ENCODE peak calls at places on chromosomes 7 and 10, in four cellular contexts. One of them, this sample, is unnamed. For H3K4me1, the result is how much of the 10 kb centered on the place peaks cover.

GRCh38 chr10:97919012-97919411 is 69.4 kb downstream of the GOLGA7B start:
- DNase-seq in H9: no peak
- DNase-seq in IMR-90: no peak
- DNase-seq in H1: no peak
- DNase-seq in this sample: no peak

GRCh38 chr10:79320785-79321493 is 26.3 kb upstream of the PPIF start:
- DNase-seq in H9: no peak
- DNase-seq in IMR-90: peak
- DNase-seq in H1: no peak
- DNase-seq in this sample: no peak

GRCh38 chr10:123301077-123301875 is 147.1 kb downstream of the BUB3 start:
- DNase-seq in H9: no peak
- DNase-seq in IMR-90: no peak
- DNase-seq in H1: no peak
- DNase-seq in this sample: peak

GRCh38 chr7:12683678-12684077 is 3.8 kb upstream of the ARL4A start:
- DNase-seq in H9: no peak
- DNase-seq in IMR-90: peak
- DNase-seq in H1: no peak
- DNase-seq in this sample: no peak

GRCh38 chr10:6254200-6254599 is 51.5 kb downstream of the PFKFB3 start:
- DNase-seq in H9: no peak
- DNase-seq in IMR-90: no peak
- DNase-seq in H1: no peak
- DNase-seq in this sample: no peak

GRCh38 chr10:67784584-67784983 is 53.4 kb downstream of the DNAJC12 start:
- DNase-seq in H9: no peak
- DNase-seq in IMR-90: peak
- DNase-seq in H1: no peak
- DNase-seq in this sample: no peak

GRCh38 chr10:128894641-128895040 is 572.4 kb upstream of the MGMT start:
- DNase-seq in H9: no peak
- DNase-seq in IMR-90: no peak
- DNase-seq in H1: peak
- DNase-seq in this sample: no peak

GRCh38 chr7:122412441-122412840 is 107.9 kb upstream of the FEZF1 start:
- DNase-seq in H9: no peak
- DNase-seq in IMR-90: no peak
- DNase-seq in H1: no peak
- DNase-seq in this sample: peak

GRCh38 chr10:71255817-71256660 is 43.7 kb downstream of the UNC5B start:
- DNase-seq in H9: no peak
- DNase-seq in IMR-90: peak
- DNase-seq in H1: no peak
- DNase-seq in this sample: no peak

GRCh38 chr7:104179178-104179577 is 28.6 kb downstream of the ORC5 start:
- DNase-seq in H9: no peak
- DNase-seq in IMR-90: peak
- DNase-seq in H1: no peak
- DNase-seq in this sample: peak

GRCh38 chr10:79336276-79336675 is 11.0 kb upstream of the PPIF start:
- DNase-seq in H9: no peak
- DNase-seq in IMR-90: no peak
- DNase-seq in H1: no peak
- DNase-seq in this sample: no peak

GRCh38 chr7:88224596-88225275 is 4.9 kb upstream of the SRI start:
- DNase-seq in H9: no peak
- DNase-seq in IMR-90: peak
- DNase-seq in H1: no peak
- DNase-seq in this sample: no peak

DNA sequence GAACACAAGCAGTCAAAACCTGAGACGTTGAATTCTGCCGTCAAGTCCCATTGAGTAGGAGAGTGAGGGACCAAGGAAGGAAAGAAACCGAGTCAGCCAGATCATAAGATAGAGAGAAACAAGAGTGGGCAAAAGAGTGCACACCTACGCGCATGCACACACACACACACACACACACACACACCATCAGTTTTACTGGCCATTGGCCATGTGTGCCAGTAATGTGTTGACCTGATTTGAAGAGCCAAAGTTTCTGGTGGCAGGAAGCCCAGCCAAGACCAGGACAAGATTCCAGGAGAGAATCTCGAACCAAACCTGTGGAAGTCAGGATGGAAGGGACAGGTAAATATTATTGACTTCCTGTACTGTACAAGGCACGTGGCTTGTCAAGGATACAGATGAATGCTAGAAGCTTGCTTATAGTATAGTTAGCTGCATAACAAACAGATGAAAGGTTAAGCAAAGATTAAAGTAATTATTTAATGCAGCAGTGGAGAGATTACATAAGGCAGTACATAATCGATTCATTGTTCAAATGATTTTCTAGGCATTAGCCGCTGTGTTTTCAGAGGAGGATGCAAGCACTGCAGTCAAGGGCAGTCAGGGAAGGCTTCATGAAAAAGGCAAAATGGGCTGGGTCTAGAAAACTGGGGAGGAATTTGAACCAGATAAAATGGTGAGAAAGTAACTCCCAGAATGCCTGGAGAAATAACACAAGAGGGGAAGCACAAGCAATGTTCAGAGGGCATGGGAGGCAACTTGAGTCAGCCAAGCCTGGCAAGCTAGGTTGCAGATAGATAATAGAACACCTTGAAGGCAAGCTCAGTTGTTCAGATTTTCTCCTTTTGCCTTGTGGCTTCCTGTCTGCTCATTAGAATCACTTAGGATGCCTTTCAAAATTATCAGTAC is 2.7 kb upstream of the HYCC1 start:
- DNase-seq in H9: no peak
- DNase-seq in IMR-90: no peak
- DNase-seq in H1: no peak
- DNase-seq in this sample: no peak
- H3K4me1 ChIP-seq in H9: under half
- H3K4me1 ChIP-seq in IMR-90: under half
- H3K4me1 ChIP-seq in H1: under half
- H3K4me1 ChIP-seq in this sample: under half

GRCh38 chr10:50432610-50433009 is 181.3 kb upstream of the ASAH2 start:
- DNase-seq in H9: no peak
- DNase-seq in IMR-90: no peak
- DNase-seq in H1: no peak
- DNase-seq in this sample: no peak
- H3K56ac ChIP-seq in H9: no peak
- H3K56ac ChIP-seq in IMR-90: no peak
- H3K56ac ChIP-seq in H1: no peak
- H3K56ac ChIP-seq in this sample: no peak

DNA sequence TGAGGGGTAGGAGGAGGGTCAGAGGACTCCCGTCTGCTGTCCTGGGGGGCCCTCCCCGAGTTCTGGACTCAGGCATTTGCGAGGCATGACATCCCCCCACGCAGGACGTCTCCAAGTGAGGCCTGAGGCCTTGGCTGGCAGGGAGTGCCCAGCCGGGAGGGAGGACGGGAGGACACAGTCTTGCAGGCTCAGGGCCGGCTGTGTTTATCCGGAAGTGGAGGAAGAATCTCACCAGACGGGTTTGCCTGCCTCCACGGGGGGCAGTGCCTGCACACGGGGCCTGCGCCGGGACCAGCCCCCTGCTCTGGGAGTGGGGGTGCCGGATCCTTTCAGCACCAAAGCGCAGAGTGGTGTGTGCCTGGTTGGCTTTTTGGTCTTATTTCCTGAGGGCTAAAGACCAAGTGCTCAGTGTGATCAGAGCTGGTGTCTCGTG is 10.9 kb downstream of the PWWP2B start:
- DNase-seq in H9: peak
- DNase-seq in IMR-90: peak
- DNase-seq in H1: peak
- DNase-seq in this sample: peak
- H2BK120ac ChIP-seq in H9: no peak
- H2BK120ac ChIP-seq in IMR-90: peak
- H2BK120ac ChIP-seq in H1: peak
- H2BK120ac ChIP-seq in this sample: peak

DNA sequence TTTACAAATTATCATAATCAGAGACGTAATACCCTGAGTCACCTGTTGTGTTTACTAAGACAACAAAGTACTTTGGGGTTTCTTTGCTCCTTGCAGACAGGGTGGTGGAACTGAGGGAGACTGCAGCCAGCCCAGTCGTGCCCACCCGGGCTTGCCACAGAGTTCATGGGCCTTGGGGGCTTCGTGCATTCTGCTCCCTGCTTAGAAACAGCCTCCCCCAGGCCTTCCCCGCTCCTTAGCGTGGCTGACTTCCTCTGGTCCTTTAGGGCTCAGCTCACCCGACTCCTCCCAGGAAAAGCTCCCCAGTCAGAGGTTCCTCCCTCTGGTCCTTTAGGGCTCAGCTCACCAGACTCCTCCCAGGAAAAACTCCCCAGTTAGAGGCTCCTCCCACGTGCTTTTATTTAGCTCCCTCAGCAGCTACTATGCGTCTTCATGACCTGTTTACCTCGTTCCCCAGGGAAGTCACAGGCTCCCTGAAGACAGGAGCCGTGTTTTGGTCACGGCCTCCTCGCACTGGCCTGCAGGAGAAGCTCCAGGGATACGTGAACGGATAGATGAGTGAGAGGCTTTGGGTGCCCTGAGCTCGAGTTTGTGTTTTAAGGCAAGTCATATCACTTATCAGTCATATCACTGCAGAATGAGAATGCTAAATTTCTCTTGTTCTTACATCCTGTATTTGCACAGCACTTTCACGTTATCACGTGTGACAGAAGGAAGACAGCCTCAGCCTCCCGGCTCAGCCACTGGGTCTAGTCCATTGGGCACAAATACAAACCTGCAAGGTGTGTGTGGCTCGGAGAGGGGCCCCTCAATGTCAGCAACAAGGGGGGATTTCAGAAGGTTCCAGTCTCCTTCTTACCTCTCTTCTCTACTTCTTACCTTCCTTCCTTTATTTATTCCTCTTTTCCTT is 52.7 kb upstream of the VIPR2 start:
- DNase-seq in H9: peak
- DNase-seq in IMR-90: no peak
- DNase-seq in H1: no peak
- DNase-seq in this sample: peak
- H3K4me1 ChIP-seq in H9: under half
- H3K4me1 ChIP-seq in IMR-90: under half
- H3K4me1 ChIP-seq in H1: under half
- H3K4me1 ChIP-seq in this sample: under half

GRCh38 chr7:28447071-28447470 is 34.8 kb downstream of the CREB5 start:
- DNase-seq in H9: no peak
- DNase-seq in IMR-90: peak
- DNase-seq in H1: no peak
- DNase-seq in this sample: no peak
- H3K56ac ChIP-seq in H9: no peak
- H3K56ac ChIP-seq in IMR-90: no peak
- H3K56ac ChIP-seq in H1: no peak
- H3K56ac ChIP-seq in this sample: no peak

DNA sequence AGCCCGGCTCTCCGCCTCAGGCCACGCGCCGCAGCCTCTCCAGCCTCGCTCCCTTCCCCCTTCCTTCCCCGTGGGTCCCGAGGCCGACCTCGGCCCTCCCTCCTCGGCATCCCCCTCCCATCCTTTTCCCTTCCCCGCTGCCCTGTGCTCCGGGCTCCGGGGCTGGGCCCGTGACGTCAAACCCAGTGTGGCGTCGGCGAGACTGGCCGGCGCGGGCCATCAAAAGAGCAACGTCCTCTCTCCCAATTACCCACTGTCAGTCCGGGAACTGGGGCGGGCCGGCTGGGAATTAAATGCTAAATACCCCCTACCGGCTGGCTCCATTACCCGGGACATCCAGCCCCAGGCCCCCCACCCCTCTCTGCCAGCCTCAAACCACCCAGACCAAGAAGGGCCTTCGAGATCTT is 2.6 kb upstream of the GATA3 start:
- DNase-seq in H9: peak
- DNase-seq in IMR-90: no peak
- DNase-seq in H1: no peak
- DNase-seq in this sample: peak
- H2BK120ac ChIP-seq in H9: no peak
- H2BK120ac ChIP-seq in IMR-90: no peak
- H2BK120ac ChIP-seq in H1: no peak
- H2BK120ac ChIP-seq in this sample: peak

GRCh38 chr10:633279-634245 is 55.9 kb downstream of the DIP2C start:
- DNase-seq in H9: no peak
- DNase-seq in IMR-90: no peak
- DNase-seq in H1: no peak
- DNase-seq in this sample: no peak
- H3K4me1 ChIP-seq in H9: under half
- H3K4me1 ChIP-seq in IMR-90: under half
- H3K4me1 ChIP-seq in H1: under half
- H3K4me1 ChIP-seq in this sample: under half

GRCh38 chr10:74047871-74048270 is 50.0 kb downstream of the VCL start:
- DNase-seq in H9: no peak
- DNase-seq in IMR-90: peak
- DNase-seq in H1: no peak
- DNase-seq in this sample: no peak

GRCh38 chr10:74050653-74051052 is 52.7 kb downstream of the VCL start:
- DNase-seq in H9: no peak
- DNase-seq in IMR-90: no peak
- DNase-seq in H1: no peak
- DNase-seq in this sample: no peak

GRCh38 chr10:74048433-74048832 is 50.5 kb downstream of the VCL start:
- DNase-seq in H9: no peak
- DNase-seq in IMR-90: no peak
- DNase-seq in H1: no peak
- DNase-seq in this sample: no peak

GRCh38 chr10:74051729-74052342 is 53.9 kb downstream of the VCL start:
- DNase-seq in H9: peak
- DNase-seq in IMR-90: no peak
- DNase-seq in H1: no peak
- DNase-seq in this sample: peak

GRCh38 chr10:74049995-74050394 is 52.1 kb downstream of the VCL start:
- DNase-seq in H9: no peak
- DNase-seq in IMR-90: no peak
- DNase-seq in H1: no peak
- DNase-seq in this sample: no peak
- H3K56ac ChIP-seq in H9: no peak
- H3K56ac ChIP-seq in IMR-90: no peak
- H3K56ac ChIP-seq in H1: no peak
- H3K56ac ChIP-seq in this sample: no peak

DNA sequence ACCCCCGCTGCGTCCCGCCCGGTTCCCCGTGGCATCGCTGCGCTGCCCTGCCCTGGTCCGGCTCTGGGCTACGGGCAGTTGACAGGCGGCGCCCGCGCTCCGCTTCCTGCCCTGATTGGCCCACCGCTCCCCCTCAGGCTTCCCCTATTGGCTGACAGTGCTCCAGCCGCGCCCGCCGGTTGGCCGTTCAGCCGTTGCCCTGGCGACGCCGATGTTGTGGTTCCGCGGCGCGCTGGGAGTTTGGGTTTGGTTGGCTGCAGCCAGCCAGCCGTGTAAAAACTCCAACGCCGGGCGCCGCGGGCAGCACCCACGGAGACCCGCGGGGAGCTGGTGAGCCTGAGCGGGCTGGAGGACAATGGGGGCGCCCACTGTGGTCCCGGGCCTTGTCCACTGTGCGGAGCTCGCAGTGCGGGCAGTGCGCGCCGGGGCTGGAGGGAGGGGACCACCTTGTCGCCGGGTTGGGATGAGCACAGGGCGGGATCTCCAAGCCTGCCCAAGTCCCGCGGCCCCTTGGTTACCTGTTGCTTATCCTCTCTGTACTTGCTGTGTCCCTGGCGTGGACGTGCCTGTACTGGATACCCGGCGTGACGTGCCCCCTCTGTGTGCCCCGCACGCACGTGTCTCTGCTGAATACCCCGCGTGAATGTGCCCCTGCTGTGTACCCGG is at the start of gene C7orf57:
- DNase-seq in H9: peak
- DNase-seq in IMR-90: peak
- DNase-seq in H1: peak
- DNase-seq in this sample: peak
- H2BK120ac ChIP-seq in H9: no peak
- H2BK120ac ChIP-seq in IMR-90: no peak
- H2BK120ac ChIP-seq in H1: no peak
- H2BK120ac ChIP-seq in this sample: no peak